ENCODE peak calls at places on chromosomes 5 and 9, in five cellular contexts. W, I, C, Q and X are unnamed samples.

GRCh38 chr9:117178596-117179111 is 236.2 kb downstream of the ASTN2 start:
- DNase-seq in W (no peak), C (no peak), Q (no peak), I (no peak), X (no peak)

GRCh38 chr5:72584466-72584865 is 77.3 kb upstream of the ZNF366 start:
- DNase-seq in I (peak), W (no peak), C (no peak), Q (peak), X (no peak)

GRCh38 chr9:134553061-134553891 is 88.3 kb upstream of the COL5A1 start:
- DNase-seq in I (no peak), C (no peak), W (no peak), Q (no peak), X (peak)

GRCh38 chr9:88753691-88754367 is 218.9 kb downstream of the NXNL2 start:
- DNase-seq in C (no peak), Q (no peak), I (no peak), W (no peak), X (no peak)

GRCh38 chr9:35357116-35357515 is 132.8 kb upstream of the RUSC2 start:
- DNase-seq in Q (no peak), I (no peak), W (no peak), C (no peak), X (peak)

GRCh38 chr5:176737746-176738699 is 72.3 kb upstream of the UNC5A start:
- DNase-seq in W (no peak), C (no peak), Q (no peak), I (no peak), X (no peak)

GRCh38 chr9:106860731-106861584 is 2.0 kb upstream of the ZNF462 start:
- DNase-seq in I (peak), W (no peak), Q (no peak), C (peak), X (peak)

GRCh38 chr5:137144656-137145055 is 354.5 kb downstream of the SPOCK1 start:
- DNase-seq in W (no peak), C (no peak), Q (no peak), I (peak), X (no peak)

GRCh38 chr9:104871961-104872527 is 55.9 kb downstream of the ABCA1 start:
- DNase-seq in Q (no peak), C (no peak), I (no peak), W (no peak), X (no peak)

GRCh38 chr9:121670447-121670846 is 19.0 kb downstream of the DAB2IP start:
- DNase-seq in I (peak), C (no peak), W (peak), Q (no peak), X (peak)

GRCh38 chr9:97986466-97986865 is 3.3 kb downstream of the ANP32B start:
- DNase-seq in I (no peak), Q (peak), C (no peak), W (no peak), X (no peak)

GRCh38 chr5:134115806-134116175 is 1.3 kb downstream of the TCF7 start:
- DNase-seq in W (no peak), Q (no peak), C (no peak), I (no peak), X (no peak)

GRCh38 chr5:33854733-33855151 is 37.0 kb downstream of the ADAMTS12 start:
- DNase-seq in W (no peak), Q (no peak), I (peak), C (no peak), X (peak)

GRCh38 chr9:137021979-137022619 is 5.9 kb downstream of the ABCA2 start:
- DNase-seq in W (no peak), Q (peak), I (peak), C (no peak), X (peak)

GRCh38 chr9:94772128-94772527 is 45.6 kb downstream of the AOPEP start:
- DNase-seq in I (no peak), C (no peak), W (no peak), Q (peak), X (no peak)

GRCh38 chr5:105954341-105954740 is 1716.4 kb downstream of the EFNA5 start:
- DNase-seq in Q (no peak), C (no peak), W (no peak), I (no peak), X (no peak)

GRCh38 chr5:116778015-116778414 is 203.4 kb upstream of the SEMA6A start:
- DNase-seq in Q (no peak), I (peak), C (peak), W (no peak), X (no peak)

GRCh38 chr9:112233769-112234168 is 58.7 kb upstream of the SUSD1 start:
- DNase-seq in C (no peak), W (no peak), I (peak), Q (peak), X (no peak)

GRCh38 chr5:128637031-128637430 is 99.0 kb upstream of the FBN2 start:
- DNase-seq in Q (no peak), I (no peak), C (no peak), W (no peak), X (peak)

GRCh38 chr9:71743217-71743705 is 25.1 kb downstream of the CEMIP2 start:
- DNase-seq in Q (peak), W (no peak), I (no peak), C (no peak), X (peak)

GRCh38 chr5:152527358-152528048 is 122.4 kb upstream of the NMUR2 start:
- DNase-seq in Q (peak), W (no peak), C (no peak), I (no peak), X (no peak)